ENCODE peak calls at places on chromosomes 4 and X, in ten cellular contexts. B is WERI-Rb-1; M is WTC11; W is CD4-positive, alpha-beta T cell; P is GM13976; V is Caco-2; J is bronchial epithelial cell; U is upper lobe of right lung; R is GM12865; A is glutamatergic neuron. X is an unnamed sample.

GRCh38 chr4:71004281-71004851 is 10.9 kb downstream of the DCK start:
- DNase-seq in M (peak; percentile 41), R (peak; percentile 78), V (no peak), W (peak; percentile 48), U (no peak), B (peak; percentile 15), A (peak; percentile 36), J (no peak), P (no peak), X (no peak)

GRCh38 chr4:168264903-168265302 is 53.6 kb downstream of the DDX60 start:
- DNase-seq in B (no peak), M (no peak), R (no peak), U (no peak), V (no peak), A (no peak), J (no peak), W (no peak), P (no peak), X (no peak)

GRCh38 chr4:110278127-110278526 is 79.7 kb upstream of the ELOVL6 start:
- DNase-seq in B (no peak), U (no peak), M (no peak), R (no peak), P (no peak), W (no peak), A (no peak), J (peak; percentile 8), V (no peak), X (no peak)

GRCh38 chr4:102501176-102501634 is at the start of gene NFKB1:
- DNase-seq in P (peak; percentile 82), R (peak; percentile 93), M (peak; percentile 43), U (peak; percentile 87), W (peak; percentile 56), B (peak; percentile 62), V (no peak), J (peak; percentile 82), A (no peak), X (peak; percentile 34)

GRCh38 chr4:124647599-124647998 is 64.9 kb downstream of the ANKRD50 start:
- DNase-seq in U (no peak), W (no peak), P (no peak), V (no peak), A (no peak), J (no peak), R (no peak), B (no peak), M (no peak), X (no peak)

GRCh38 chr4:17780461-17781071 is 855 bp downstream of the FAM184B start:
- DNase-seq in U (no peak), W (no peak), A (no peak), P (no peak), B (no peak), J (no peak), V (no peak), M (no peak), R (no peak), X (no peak)

GRCh38 chr4:7365472-7366179 is 69.1 kb downstream of the PSAPL1 start:
- DNase-seq in M (no peak), P (no peak), B (no peak), R (no peak), U (peak; percentile 63), W (no peak), A (no peak), J (no peak), V (no peak), X (no peak)

GRCh38 chr4:114277690-114278089 is 298.2 kb upstream of the ARSJ start:
- DNase-seq in P (no peak), W (no peak), A (no peak), M (no peak), V (no peak), B (no peak), J (peak; percentile 25), U (no peak), R (no peak), X (no peak)

GRCh38 chr4:4260185-4260751 is 12.2 kb upstream of the TMEM128 start:
- DNase-seq in M (no peak), J (peak; percentile 72), W (no peak), P (peak; percentile 51), B (no peak), V (no peak), R (peak; percentile 63), A (no peak), U (no peak), X (no peak)

GRCh38 chrX:100819837-100820666 is at the start of gene CSTF2:
- DNase-seq in A (peak; percentile 79), P (peak; percentile 80), B (peak; percentile 80), M (peak; percentile 73), J (peak; percentile 73), V (peak; percentile 80), U (peak; percentile 92), R (peak; percentile 89), W (peak; percentile 68), X (peak; percentile 75)

GRCh38 chr4:53049528-53049927 is 187.4 kb downstream of the RASL11B start:
- DNase-seq in R (no peak), W (no peak), V (no peak), P (no peak), B (no peak), U (no peak), M (no peak), J (no peak), A (no peak), X (no peak)

GRCh38 chrX:39839371-39839770 is 258.4 kb downstream of the BCOR start:
- DNase-seq in J (no peak), U (no peak), B (no peak), V (no peak), W (no peak), A (no peak), R (no peak), M (peak; percentile 34), P (no peak), X (no peak)

GRCh38 chr4:103011378-103012025 is 8.0 kb downstream of the SLC9B1 start:
- DNase-seq in W (no peak), M (no peak), R (no peak), A (no peak), P (no peak), U (peak; percentile 62), V (peak; percentile 39), J (peak; percentile 82), B (no peak), X (peak; percentile 44)

DNA sequence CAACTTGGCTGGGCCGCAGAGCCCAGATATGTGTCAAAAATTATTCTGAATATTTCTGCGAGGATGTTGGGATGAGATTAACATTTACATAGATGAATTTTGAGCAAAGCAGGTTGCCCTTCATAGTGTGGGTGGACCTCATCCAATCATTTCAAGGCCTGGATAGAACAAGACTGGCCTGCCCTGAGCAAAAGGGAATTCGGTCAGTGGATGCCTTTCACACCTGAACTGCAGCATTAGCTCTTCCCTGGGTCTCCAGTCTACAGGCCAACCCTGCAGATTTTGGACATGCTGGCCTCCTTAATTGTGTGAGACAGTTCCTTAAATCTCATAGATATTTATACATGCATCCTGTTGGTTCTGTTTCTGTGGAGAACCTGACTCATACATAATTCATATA is 32.4 kb upstream of the SLC10A4 start:
- DNase-seq in J (no peak), U (no peak), B (no peak), M (no peak), A (no peak), P (no peak), V (no peak), W (no peak), R (no peak), X (no peak)
- TF ChIP-seq CTCF in J (no peak), U (no peak), B (no peak), M (no peak), A (no peak), P (no peak), V (no peak), W (no peak), R (no peak), X (no peak)

GRCh38 chrX:23435108-23435507 is 100.5 kb downstream of the PTCHD1 start:
- DNase-seq in A (no peak), J (no peak), B (no peak), W (no peak), R (no peak), P (no peak), V (no peak), U (no peak), M (no peak), X (no peak)

GRCh38 chrX:23436875-23437274 is 102.2 kb downstream of the PTCHD1 start:
- DNase-seq in B (no peak), J (no peak), M (peak; percentile 49), R (no peak), U (no peak), A (no peak), V (no peak), W (no peak), P (no peak), X (no peak)

GRCh38 chrX:23434356-23434884 is 99.8 kb downstream of the PTCHD1 start:
- DNase-seq in V (no peak), A (no peak), M (no peak), U (peak; percentile 69), J (peak; percentile 18), W (no peak), P (no peak), R (no peak), B (no peak), X (no peak)

DNA sequence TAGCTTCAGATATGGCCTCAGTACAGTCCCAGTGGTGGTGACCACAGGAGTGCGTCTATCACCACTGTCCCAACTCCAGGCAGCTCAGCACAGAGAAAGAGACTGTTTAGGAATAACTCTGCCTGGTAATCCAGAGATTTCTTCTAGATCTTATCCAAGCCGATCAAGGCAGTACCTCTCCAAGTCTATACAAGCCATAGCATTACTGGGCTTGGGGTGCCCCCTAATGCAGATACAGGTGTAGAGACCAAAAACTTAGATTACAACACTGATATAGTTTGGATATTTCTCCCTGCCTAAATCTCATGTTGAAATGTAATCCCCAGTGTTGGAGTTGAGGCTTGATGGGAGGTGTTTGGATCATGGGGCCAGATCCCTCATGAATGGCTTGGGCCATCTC is 100.9 kb downstream of the PTCHD1 start:
- DNase-seq in M (peak; percentile 8), U (no peak), R (no peak), A (no peak), P (no peak), J (no peak), V (no peak), B (peak; percentile 14), W (no peak), X (no peak)
- TF ChIP-seq CTCF in M (no peak), U (no peak), R (no peak), A (no peak), P (no peak), J (no peak), V (no peak), B (no peak), W (no peak), X (no peak)

DNA sequence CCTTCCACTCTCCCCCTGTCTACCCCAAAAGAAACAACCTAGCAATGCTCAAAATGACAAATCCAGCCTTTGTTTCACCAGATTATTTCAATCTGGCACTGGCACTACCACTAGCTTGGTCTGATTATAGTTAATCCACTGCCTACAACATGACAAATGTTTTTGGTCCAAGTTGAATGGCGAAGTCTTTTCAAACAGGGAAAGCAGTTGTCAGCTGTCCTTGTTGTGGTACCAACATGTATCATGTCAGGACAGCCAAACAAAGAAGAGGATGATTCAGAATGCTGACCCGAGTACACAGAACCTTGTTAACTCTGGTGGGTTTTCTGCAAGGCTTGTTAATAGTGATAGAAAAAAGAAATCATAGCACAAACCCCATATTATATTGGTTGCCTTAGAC is 160.8 kb upstream of the ANK2 start:
- DNase-seq in B (no peak), P (no peak), J (no peak), A (no peak), W (no peak), M (no peak), U (no peak), V (no peak), R (no peak), X (no peak)
- TF ChIP-seq CTCF in B (no peak), P (no peak), J (no peak), A (no peak), W (no peak), M (no peak), U (no peak), V (no peak), R (no peak), X (no peak)

GRCh38 chrX:119728487-119728886 is 29.9 kb upstream of the SOWAHD start:
- DNase-seq in J (no peak), R (no peak), M (peak; percentile 40), B (peak; percentile 34), V (no peak), U (no peak), A (peak; percentile 20), P (no peak), W (no peak), X (no peak)
- TF ChIP-seq CTCF in J (peak; percentile 32), R (no peak), M (no peak), B (peak; percentile 71), V (peak; percentile 48), U (no peak), A (no peak), P (no peak), W (no peak), X (no peak)